ENCODE peak calls at places on chromosomes 6 and 20, in four cellular contexts. One of them, this sample, is unnamed.

GRCh38 chr6:89117285-89118108 is at the start of gene SRSF12:
- DNase-seq in RWPE2: no peak
- DNase-seq in astrocyte of the spinal cord: no peak
- DNase-seq in AG09319: no peak
- DNase-seq in this sample: peak

GRCh38 chr6:125377621-125378020 is 75.9 kb upstream of the HDDC2 start:
- DNase-seq in RWPE2: no peak
- DNase-seq in astrocyte of the spinal cord: peak
- DNase-seq in AG09319: no peak
- DNase-seq in this sample: no peak

GRCh38 chr6:71289039-71289801 is 609 bp downstream of the OGFRL1 start:
- DNase-seq in RWPE2: no peak
- DNase-seq in astrocyte of the spinal cord: peak
- DNase-seq in AG09319: no peak
- DNase-seq in this sample: no peak

GRCh38 chr6:169864148-169865030 is 113.0 kb downstream of the ERMARD start:
- DNase-seq in RWPE2: no peak
- DNase-seq in astrocyte of the spinal cord: no peak
- DNase-seq in AG09319: no peak
- DNase-seq in this sample: no peak

GRCh38 chr6:22754111-22754510 is 184.7 kb downstream of the HDGFL1 start:
- DNase-seq in RWPE2: no peak
- DNase-seq in astrocyte of the spinal cord: peak
- DNase-seq in AG09319: no peak
- DNase-seq in this sample: no peak

GRCh38 chr20:52180167-52180840 is 11.3 kb downstream of the ZFP64 start:
- DNase-seq in RWPE2: no peak
- DNase-seq in astrocyte of the spinal cord: no peak
- DNase-seq in AG09319: no peak
- DNase-seq in this sample: no peak

GRCh38 chr6:35808688-35809087 is 3.5 kb downstream of the LHFPL5 start:
- DNase-seq in RWPE2: no peak
- DNase-seq in astrocyte of the spinal cord: no peak
- DNase-seq in AG09319: no peak
- DNase-seq in this sample: no peak

GRCh38 chr6:27295301-27296079 is 16.6 kb downstream of the POM121L2 start:
- DNase-seq in RWPE2: no peak
- DNase-seq in astrocyte of the spinal cord: peak
- DNase-seq in AG09319: peak
- DNase-seq in this sample: no peak

GRCh38 chr20:25987073-25987927 is 290.6 kb upstream of the ZNF337 start:
- DNase-seq in RWPE2: no peak
- DNase-seq in astrocyte of the spinal cord: peak
- DNase-seq in AG09319: no peak
- DNase-seq in this sample: no peak

GRCh38 chr6:12991435-12991834 is 274.9 kb downstream of the PHACTR1 start:
- DNase-seq in RWPE2: no peak
- DNase-seq in astrocyte of the spinal cord: no peak
- DNase-seq in AG09319: no peak
- DNase-seq in this sample: no peak

GRCh38 chr20:54254596-54254995 is 46.7 kb downstream of the PFDN4 start:
- DNase-seq in RWPE2: no peak
- DNase-seq in astrocyte of the spinal cord: peak
- DNase-seq in AG09319: no peak
- DNase-seq in this sample: no peak

GRCh38 chr6:37897321-37897720 is 77.8 kb downstream of the ZFAND3 start:
- DNase-seq in RWPE2: no peak
- DNase-seq in astrocyte of the spinal cord: peak
- DNase-seq in AG09319: no peak
- DNase-seq in this sample: no peak

GRCh38 chr20:43477634-43478033 is 19.9 kb downstream of the SRSF6 start:
- DNase-seq in RWPE2: no peak
- DNase-seq in astrocyte of the spinal cord: no peak
- DNase-seq in AG09319: no peak
- DNase-seq in this sample: no peak

GRCh38 chr6:75116946-75117345 is 88.9 kb downstream of the COL12A1 start:
- DNase-seq in RWPE2: no peak
- DNase-seq in astrocyte of the spinal cord: peak
- DNase-seq in AG09319: no peak
- DNase-seq in this sample: no peak

GRCh38 chr6:164227952-164228522 is 813.5 kb downstream of the QKI start:
- DNase-seq in RWPE2: no peak
- DNase-seq in astrocyte of the spinal cord: no peak
- DNase-seq in AG09319: no peak
- DNase-seq in this sample: no peak

GRCh38 chr6:36094786-36095496 is 35.4 kb upstream of the MAPK13 start:
- DNase-seq in RWPE2: no peak
- DNase-seq in astrocyte of the spinal cord: peak
- DNase-seq in AG09319: peak
- DNase-seq in this sample: no peak

GRCh38 chr6:140987364-140988135 is 1145.2 kb upstream of the GJE1 start:
- DNase-seq in RWPE2: no peak
- DNase-seq in astrocyte of the spinal cord: no peak
- DNase-seq in AG09319: no peak
- DNase-seq in this sample: no peak

GRCh38 chr6:1554881-1555569 is 54.7 kb upstream of the FOXC1 start:
- DNase-seq in RWPE2: no peak
- DNase-seq in astrocyte of the spinal cord: peak
- DNase-seq in AG09319: peak
- DNase-seq in this sample: peak

GRCh38 chr20:51661609-51662178 is 106.5 kb downstream of the ATP9A start:
- DNase-seq in RWPE2: no peak
- DNase-seq in astrocyte of the spinal cord: peak
- DNase-seq in AG09319: no peak
- DNase-seq in this sample: no peak

GRCh38 chr6:52157301-52157930 is 28.8 kb upstream of the IL17A start:
- DNase-seq in RWPE2: no peak
- DNase-seq in astrocyte of the spinal cord: peak
- DNase-seq in AG09319: no peak
- DNase-seq in this sample: no peak

GRCh38 chr20:17799575-17799974 is 99.8 kb downstream of the BANF2 start:
- DNase-seq in RWPE2: no peak
- DNase-seq in astrocyte of the spinal cord: no peak
- DNase-seq in AG09319: no peak
- DNase-seq in this sample: no peak

GRCh38 chr6:296151-297122 is 4.2 kb downstream of the DUSP22 start:
- DNase-seq in RWPE2: no peak
- DNase-seq in astrocyte of the spinal cord: peak
- DNase-seq in AG09319: no peak
- DNase-seq in this sample: no peak

GRCh38 chr20:25699914-25700313 is 3.3 kb upstream of the ZNF337 start:
- DNase-seq in RWPE2: no peak
- DNase-seq in astrocyte of the spinal cord: peak
- DNase-seq in AG09319: no peak
- DNase-seq in this sample: no peak

GRCh38 chr6:92687278-92687677 is 732.1 kb downstream of the EPHA7 start:
- DNase-seq in RWPE2: no peak
- DNase-seq in astrocyte of the spinal cord: no peak
- DNase-seq in AG09319: no peak
- DNase-seq in this sample: no peak

GRCh38 chr20:40689943-40690835 is 1.2 kb upstream of the MAFB start:
- DNase-seq in RWPE2: peak
- DNase-seq in astrocyte of the spinal cord: peak
- DNase-seq in AG09319: peak
- DNase-seq in this sample: peak

GRCh38 chr20:53635189-53635588 is 41.5 kb upstream of the ZNF217 start:
- DNase-seq in RWPE2: peak
- DNase-seq in astrocyte of the spinal cord: no peak
- DNase-seq in AG09319: no peak
- DNase-seq in this sample: no peak

GRCh38 chr6:6008648-6009421 is 2.1 kb upstream of the NRN1 start:
- DNase-seq in RWPE2: peak
- DNase-seq in astrocyte of the spinal cord: peak
- DNase-seq in AG09319: no peak
- DNase-seq in this sample: peak

GRCh38 chr6:21992178-21992967 is 304.5 kb downstream of the PRL start:
- DNase-seq in RWPE2: no peak
- DNase-seq in astrocyte of the spinal cord: peak
- DNase-seq in AG09319: no peak
- DNase-seq in this sample: peak

GRCh38 chr6:30060634-30060981 is 457 bp upstream of the POLR1H start:
- DNase-seq in RWPE2: no peak
- DNase-seq in astrocyte of the spinal cord: no peak
- DNase-seq in AG09319: no peak
- DNase-seq in this sample: no peak

GRCh38 chr6:111258615-111259088 is 171.3 kb downstream of the SLC16A10 start:
- DNase-seq in RWPE2: no peak
- DNase-seq in astrocyte of the spinal cord: no peak
- DNase-seq in AG09319: no peak
- DNase-seq in this sample: no peak

GRCh38 chr20:32451682-32452461 is 93.7 kb downstream of the ASXL1 start:
- DNase-seq in RWPE2: peak
- DNase-seq in astrocyte of the spinal cord: no peak
- DNase-seq in AG09319: no peak
- DNase-seq in this sample: no peak
- TF ChIP-seq CTCF in RWPE2: peak
- TF ChIP-seq CTCF in astrocyte of the spinal cord: peak
- TF ChIP-seq CTCF in AG09319: no peak
- TF ChIP-seq CTCF in this sample: no peak

GRCh38 chr6:3410385-3411360 is 46.2 kb downstream of the SLC22A23 start:
- DNase-seq in RWPE2: no peak
- DNase-seq in astrocyte of the spinal cord: peak
- DNase-seq in AG09319: no peak
- DNase-seq in this sample: peak
- TF ChIP-seq CTCF in RWPE2: peak
- TF ChIP-seq CTCF in astrocyte of the spinal cord: peak
- TF ChIP-seq CTCF in AG09319: peak
- TF ChIP-seq CTCF in this sample: peak

GRCh38 chr6:113489946-113490345 is 367.2 kb upstream of the MARCKS start:
- DNase-seq in RWPE2: no peak
- DNase-seq in astrocyte of the spinal cord: no peak
- DNase-seq in AG09319: no peak
- DNase-seq in this sample: no peak

GRCh38 chr6:113488061-113488460 is 369.1 kb upstream of the MARCKS start:
- DNase-seq in RWPE2: no peak
- DNase-seq in astrocyte of the spinal cord: no peak
- DNase-seq in AG09319: no peak
- DNase-seq in this sample: no peak

GRCh38 chr6:113490356-113490755 is 366.8 kb upstream of the MARCKS start:
- DNase-seq in RWPE2: no peak
- DNase-seq in astrocyte of the spinal cord: no peak
- DNase-seq in AG09319: no peak
- DNase-seq in this sample: no peak

GRCh38 chr6:113486172-113486571 is 371.0 kb upstream of the MARCKS start:
- DNase-seq in RWPE2: no peak
- DNase-seq in astrocyte of the spinal cord: no peak
- DNase-seq in AG09319: no peak
- DNase-seq in this sample: no peak

DNA sequence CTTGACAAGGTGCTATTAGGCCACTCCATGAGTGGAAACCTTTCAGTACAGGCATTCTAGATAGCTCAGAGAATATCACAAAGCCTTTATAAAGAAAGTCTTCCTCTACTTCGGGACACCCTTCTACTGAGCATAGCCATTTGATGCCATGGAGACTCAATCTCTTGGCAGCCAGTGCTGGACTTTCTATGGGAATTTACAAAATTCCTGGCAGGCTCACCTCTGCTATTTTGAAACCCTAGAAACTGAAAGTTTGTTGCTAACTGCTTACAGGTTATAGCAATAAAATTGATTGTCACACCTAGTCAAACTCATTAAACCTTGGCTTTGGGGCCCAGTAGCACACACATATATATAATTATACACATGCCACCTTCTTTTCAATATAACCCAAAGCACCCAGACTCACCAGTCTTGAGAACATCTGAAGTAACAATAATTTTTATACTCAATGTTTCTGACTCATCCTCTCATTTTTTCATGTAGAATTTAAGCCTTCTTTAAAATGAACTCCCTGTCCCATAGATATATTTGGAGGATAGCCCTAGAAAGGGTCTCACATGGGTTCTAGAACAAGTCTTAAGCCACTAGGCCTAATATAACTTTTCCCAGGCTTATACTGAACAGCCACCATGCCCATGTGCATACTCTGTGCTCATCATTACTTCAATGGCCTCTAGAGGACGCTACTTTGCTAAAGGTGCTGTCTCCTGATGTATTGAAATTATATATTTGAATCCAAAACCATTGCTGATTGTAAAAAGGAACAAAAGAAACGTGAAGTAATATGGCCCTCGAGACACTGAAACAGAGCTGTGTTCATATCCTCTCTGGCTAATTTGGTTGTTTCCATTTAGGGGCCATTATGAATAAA is 368.1 kb upstream of the MARCKS start:
- DNase-seq in RWPE2: no peak
- DNase-seq in astrocyte of the spinal cord: no peak
- DNase-seq in AG09319: no peak
- DNase-seq in this sample: no peak
- TF ChIP-seq CTCF in RWPE2: no peak
- TF ChIP-seq CTCF in astrocyte of the spinal cord: peak
- TF ChIP-seq CTCF in AG09319: no peak
- TF ChIP-seq CTCF in this sample: no peak

GRCh38 chr20:61598586-61598985 is 346.5 kb downstream of the CDH4 start:
- DNase-seq in RWPE2: no peak
- DNase-seq in astrocyte of the spinal cord: no peak
- DNase-seq in AG09319: no peak
- DNase-seq in this sample: no peak

GRCh38 chr20:61600061-61600460 is 348.0 kb downstream of the CDH4 start:
- DNase-seq in RWPE2: no peak
- DNase-seq in astrocyte of the spinal cord: no peak
- DNase-seq in AG09319: no peak
- DNase-seq in this sample: no peak

GRCh38 chr20:61597996-61598395 is 345.9 kb downstream of the CDH4 start:
- DNase-seq in RWPE2: no peak
- DNase-seq in astrocyte of the spinal cord: no peak
- DNase-seq in AG09319: no peak
- DNase-seq in this sample: no peak

GRCh38 chr20:61601361-61601760 is 349.3 kb downstream of the CDH4 start:
- DNase-seq in RWPE2: no peak
- DNase-seq in astrocyte of the spinal cord: no peak
- DNase-seq in AG09319: no peak
- DNase-seq in this sample: no peak

DNA sequence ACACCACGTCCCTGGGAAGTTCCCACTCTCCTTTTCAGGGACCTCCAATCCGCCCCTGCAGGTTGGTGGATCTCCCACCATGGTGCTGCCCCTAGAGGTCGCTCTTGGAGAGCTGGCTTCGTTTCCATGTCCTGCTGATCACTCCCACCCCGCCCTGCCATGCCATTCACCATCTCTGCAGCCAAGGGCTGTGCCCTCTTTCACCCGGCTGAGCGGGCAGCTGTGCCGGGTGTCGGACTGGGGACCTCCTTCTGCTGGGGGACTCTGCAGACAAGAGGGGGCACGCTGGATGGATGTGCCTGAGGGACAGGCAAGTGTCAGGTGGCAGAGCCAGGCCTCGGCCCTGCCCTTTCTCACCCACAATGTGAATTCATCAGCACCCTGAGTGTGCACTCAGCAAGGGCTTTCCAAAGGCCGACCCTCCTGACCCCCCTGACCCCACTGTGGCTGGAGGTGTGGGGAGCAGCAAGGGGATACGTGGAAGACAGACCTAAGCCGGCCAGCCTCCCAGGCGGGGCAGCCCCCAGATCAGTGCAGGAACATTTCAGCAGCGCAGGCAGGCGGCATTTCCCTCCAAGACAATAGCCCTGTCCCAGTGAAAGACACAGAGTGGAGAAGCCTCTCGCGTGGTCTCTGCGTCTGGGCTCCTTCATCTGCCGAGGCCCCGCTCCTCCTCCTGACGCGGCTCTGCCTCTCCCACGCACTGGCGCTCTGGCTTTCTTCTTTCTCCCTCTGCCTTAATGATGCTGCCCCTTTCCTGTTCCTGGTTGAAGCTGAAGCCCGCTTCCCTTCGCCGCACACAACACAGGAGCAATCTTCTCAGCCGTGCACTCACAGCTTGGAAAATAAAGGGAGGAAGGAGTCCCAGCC is 347.2 kb downstream of the CDH4 start:
- DNase-seq in RWPE2: no peak
- DNase-seq in astrocyte of the spinal cord: no peak
- DNase-seq in AG09319: no peak
- DNase-seq in this sample: no peak
- TF ChIP-seq CTCF in RWPE2: no peak
- TF ChIP-seq CTCF in astrocyte of the spinal cord: no peak
- TF ChIP-seq CTCF in AG09319: no peak
- TF ChIP-seq CTCF in this sample: no peak